ENCODE peak calls at places on chromosomes 6 and 20, in six cellular contexts. One of them, this sample, is unnamed.

GRCh38 chr6:112109267-112109666 is 21.9 kb downstream of the FAM229B start:
- DNase-seq in tibial nerve: no peak
- DNase-seq in GM20000: no peak
- DNase-seq in colonic mucosa: no peak
- DNase-seq in foreskin fibroblast: no peak
- DNase-seq in suprapubic skin: no peak
- DNase-seq in this sample: no peak

GRCh38 chr6:33744001-33744848 is 2.5 kb downstream of the IP6K3 start:
- DNase-seq in tibial nerve: peak
- DNase-seq in GM20000: peak
- DNase-seq in colonic mucosa: peak
- DNase-seq in foreskin fibroblast: peak
- DNase-seq in suprapubic skin: no peak
- DNase-seq in this sample: no peak

GRCh38 chr6:3798211-3798909 is 46.8 kb upstream of the PXDC1 start:
- DNase-seq in tibial nerve: no peak
- DNase-seq in GM20000: no peak
- DNase-seq in colonic mucosa: no peak
- DNase-seq in foreskin fibroblast: no peak
- DNase-seq in suprapubic skin: no peak
- DNase-seq in this sample: no peak

GRCh38 chr6:54980511-54981275 is 134.1 kb downstream of the FAM83B start:
- DNase-seq in tibial nerve: no peak
- DNase-seq in GM20000: no peak
- DNase-seq in colonic mucosa: no peak
- DNase-seq in foreskin fibroblast: peak
- DNase-seq in suprapubic skin: no peak
- DNase-seq in this sample: no peak

GRCh38 chr6:161694995-161695394 is 421.1 kb upstream of the AGPAT4 start:
- DNase-seq in tibial nerve: no peak
- DNase-seq in GM20000: peak
- DNase-seq in colonic mucosa: no peak
- DNase-seq in foreskin fibroblast: peak
- DNase-seq in suprapubic skin: no peak
- DNase-seq in this sample: no peak

GRCh38 chr20:4076671-4077070 is 61.3 kb upstream of the RNF24 start:
- DNase-seq in tibial nerve: no peak
- DNase-seq in GM20000: no peak
- DNase-seq in colonic mucosa: no peak
- DNase-seq in foreskin fibroblast: peak
- DNase-seq in suprapubic skin: no peak
- DNase-seq in this sample: no peak

GRCh38 chr6:85406641-85407075 is 43.2 kb upstream of the NT5E start:
- DNase-seq in tibial nerve: no peak
- DNase-seq in GM20000: no peak
- DNase-seq in colonic mucosa: no peak
- DNase-seq in foreskin fibroblast: no peak
- DNase-seq in suprapubic skin: no peak
- DNase-seq in this sample: no peak

GRCh38 chr20:29079769-29080690 is 2177.4 kb upstream of the DEFB115 start:
- DNase-seq in tibial nerve: peak
- DNase-seq in GM20000: no peak
- DNase-seq in colonic mucosa: peak
- DNase-seq in foreskin fibroblast: no peak
- DNase-seq in suprapubic skin: no peak
- DNase-seq in this sample: no peak

GRCh38 chr20:14712302-14712739 is 374.9 kb upstream of the FLRT3 start:
- DNase-seq in tibial nerve: no peak
- DNase-seq in GM20000: no peak
- DNase-seq in colonic mucosa: no peak
- DNase-seq in foreskin fibroblast: peak
- DNase-seq in suprapubic skin: no peak
- DNase-seq in this sample: no peak

GRCh38 chr6:108768792-108769524 is 79.3 kb upstream of the ARMC2 start:
- DNase-seq in tibial nerve: no peak
- DNase-seq in GM20000: no peak
- DNase-seq in colonic mucosa: no peak
- DNase-seq in foreskin fibroblast: no peak
- DNase-seq in suprapubic skin: no peak
- DNase-seq in this sample: no peak

GRCh38 chr6:89826029-89826528 is 3.6 kb upstream of the CASP8AP2 start:
- DNase-seq in tibial nerve: no peak
- DNase-seq in GM20000: no peak
- DNase-seq in colonic mucosa: no peak
- DNase-seq in foreskin fibroblast: peak
- DNase-seq in suprapubic skin: no peak
- DNase-seq in this sample: no peak

GRCh38 chr6:39189915-39190544 is 39.2 kb downstream of the KCNK5 start:
- DNase-seq in tibial nerve: peak
- DNase-seq in GM20000: peak
- DNase-seq in colonic mucosa: peak
- DNase-seq in foreskin fibroblast: no peak
- DNase-seq in suprapubic skin: no peak
- DNase-seq in this sample: no peak
- TF ChIP-seq CTCF in tibial nerve: peak
- TF ChIP-seq CTCF in GM20000: peak
- TF ChIP-seq CTCF in colonic mucosa: peak
- TF ChIP-seq CTCF in foreskin fibroblast: peak
- TF ChIP-seq CTCF in suprapubic skin: no peak
- TF ChIP-seq CTCF in this sample: no peak

GRCh38 chr6:23952214-23952613 is 173.8 kb upstream of the NRSN1 start:
- DNase-seq in tibial nerve: no peak
- DNase-seq in GM20000: no peak
- DNase-seq in colonic mucosa: no peak
- DNase-seq in foreskin fibroblast: no peak
- DNase-seq in suprapubic skin: no peak
- DNase-seq in this sample: no peak

DNA sequence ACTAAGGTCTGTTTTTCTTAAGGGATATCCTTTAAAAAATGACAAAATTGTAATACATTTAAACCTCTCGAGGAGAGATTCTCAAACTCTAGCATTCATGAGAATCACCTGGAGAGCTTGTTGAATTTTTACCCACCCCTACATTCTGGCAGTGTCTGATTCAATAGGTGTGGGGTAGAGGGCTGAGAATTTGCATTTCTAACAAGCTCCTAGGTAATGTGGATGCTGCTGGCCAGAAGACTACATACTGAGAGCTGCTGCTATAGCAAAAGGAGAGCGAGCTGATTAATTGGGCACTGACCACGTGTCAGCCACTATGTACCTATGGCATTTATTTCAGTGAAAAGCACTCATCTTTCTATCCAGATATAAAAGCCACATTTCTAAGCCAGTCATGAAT is 169.0 kb upstream of the NRSN1 start:
- DNase-seq in tibial nerve: no peak
- DNase-seq in GM20000: no peak
- DNase-seq in colonic mucosa: no peak
- DNase-seq in foreskin fibroblast: no peak
- DNase-seq in suprapubic skin: no peak
- DNase-seq in this sample: no peak
- TF ChIP-seq CTCF in tibial nerve: no peak
- TF ChIP-seq CTCF in GM20000: no peak
- TF ChIP-seq CTCF in colonic mucosa: no peak
- TF ChIP-seq CTCF in foreskin fibroblast: no peak
- TF ChIP-seq CTCF in suprapubic skin: no peak
- TF ChIP-seq CTCF in this sample: no peak

GRCh38 chr6:166769648-166770047 is 142.6 kb upstream of the RPS6KA2 start:
- DNase-seq in tibial nerve: no peak
- DNase-seq in GM20000: no peak
- DNase-seq in colonic mucosa: peak
- DNase-seq in foreskin fibroblast: no peak
- DNase-seq in suprapubic skin: no peak
- DNase-seq in this sample: no peak

GRCh38 chr6:166771701-166772100 is 144.7 kb upstream of the RPS6KA2 start:
- DNase-seq in tibial nerve: no peak
- DNase-seq in GM20000: no peak
- DNase-seq in colonic mucosa: no peak
- DNase-seq in foreskin fibroblast: no peak
- DNase-seq in suprapubic skin: no peak
- DNase-seq in this sample: no peak

GRCh38 chr6:166772518-166772917 is 145.5 kb upstream of the RPS6KA2 start:
- DNase-seq in tibial nerve: no peak
- DNase-seq in GM20000: no peak
- DNase-seq in colonic mucosa: no peak
- DNase-seq in foreskin fibroblast: no peak
- DNase-seq in suprapubic skin: no peak
- DNase-seq in this sample: no peak

GRCh38 chr6:166768761-166769160 is 141.7 kb upstream of the RPS6KA2 start:
- DNase-seq in tibial nerve: no peak
- DNase-seq in GM20000: no peak
- DNase-seq in colonic mucosa: peak
- DNase-seq in foreskin fibroblast: no peak
- DNase-seq in suprapubic skin: no peak
- DNase-seq in this sample: no peak

DNA sequence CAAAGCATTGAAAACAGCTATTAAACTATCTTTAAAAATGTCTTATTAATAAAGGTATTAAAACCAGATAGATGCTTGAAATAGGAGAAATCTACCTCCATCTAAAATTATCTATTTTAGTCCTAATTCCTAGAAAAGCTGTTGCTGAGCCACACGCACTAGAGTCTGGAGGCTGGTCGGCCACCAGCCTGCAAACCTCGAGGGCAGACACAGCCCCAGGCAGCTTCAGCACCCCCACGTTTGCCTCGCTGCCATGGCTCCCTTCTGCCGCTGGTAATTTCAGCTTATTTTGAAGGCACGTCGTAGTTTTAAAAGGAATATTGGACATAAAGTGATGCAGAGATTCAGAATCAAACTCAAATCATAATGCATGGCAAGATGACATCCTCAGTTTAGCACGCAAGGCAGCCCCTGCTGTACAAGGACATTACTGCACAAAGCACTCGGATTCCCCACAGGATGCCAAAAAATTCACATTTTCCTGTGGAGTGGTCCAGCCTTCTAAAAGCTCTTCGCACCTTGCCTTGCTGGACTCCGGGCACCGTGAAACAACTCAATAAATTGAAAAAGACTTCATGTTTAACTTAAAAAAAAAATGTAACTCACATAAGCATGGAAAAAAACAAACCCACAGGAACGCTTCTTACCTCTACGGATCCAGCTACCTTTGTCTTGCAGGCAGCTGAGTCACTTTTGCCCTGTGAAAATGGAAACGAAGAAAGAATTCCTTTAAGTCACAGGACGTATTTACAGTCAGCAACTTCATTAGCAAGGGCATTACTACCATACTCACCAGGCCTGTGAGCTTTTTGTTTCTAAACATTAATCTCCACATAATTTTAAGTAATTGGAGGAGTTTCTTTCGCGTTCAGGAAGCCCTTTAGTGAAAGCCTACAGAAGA is 143.4 kb upstream of the RPS6KA2 start:
- DNase-seq in tibial nerve: no peak
- DNase-seq in GM20000: no peak
- DNase-seq in colonic mucosa: no peak
- DNase-seq in foreskin fibroblast: no peak
- DNase-seq in suprapubic skin: no peak
- DNase-seq in this sample: no peak
- TF ChIP-seq CTCF in tibial nerve: no peak
- TF ChIP-seq CTCF in GM20000: no peak
- TF ChIP-seq CTCF in colonic mucosa: no peak
- TF ChIP-seq CTCF in foreskin fibroblast: peak
- TF ChIP-seq CTCF in suprapubic skin: no peak
- TF ChIP-seq CTCF in this sample: no peak

GRCh38 chr6:159121387-159121955 is 47.7 kb upstream of the FNDC1 start:
- DNase-seq in tibial nerve: no peak
- DNase-seq in GM20000: no peak
- DNase-seq in colonic mucosa: no peak
- DNase-seq in foreskin fibroblast: no peak
- DNase-seq in suprapubic skin: no peak
- DNase-seq in this sample: no peak

GRCh38 chr6:159126590-159126989 is 42.6 kb upstream of the FNDC1 start:
- DNase-seq in tibial nerve: no peak
- DNase-seq in GM20000: no peak
- DNase-seq in colonic mucosa: no peak
- DNase-seq in foreskin fibroblast: no peak
- DNase-seq in suprapubic skin: no peak
- DNase-seq in this sample: no peak

GRCh38 chr6:159127701-159128100 is 41.5 kb upstream of the FNDC1 start:
- DNase-seq in tibial nerve: no peak
- DNase-seq in GM20000: no peak
- DNase-seq in colonic mucosa: no peak
- DNase-seq in foreskin fibroblast: no peak
- DNase-seq in suprapubic skin: no peak
- DNase-seq in this sample: no peak

GRCh38 chr6:159125977-159126376 is 43.2 kb upstream of the FNDC1 start:
- DNase-seq in tibial nerve: no peak
- DNase-seq in GM20000: no peak
- DNase-seq in colonic mucosa: no peak
- DNase-seq in foreskin fibroblast: no peak
- DNase-seq in suprapubic skin: no peak
- DNase-seq in this sample: no peak

GRCh38 chr6:159125014-159125609 is 44.1 kb upstream of the FNDC1 start:
- DNase-seq in tibial nerve: no peak
- DNase-seq in GM20000: no peak
- DNase-seq in colonic mucosa: no peak
- DNase-seq in foreskin fibroblast: peak
- DNase-seq in suprapubic skin: no peak
- DNase-seq in this sample: no peak
- TF ChIP-seq CTCF in tibial nerve: no peak
- TF ChIP-seq CTCF in GM20000: no peak
- TF ChIP-seq CTCF in colonic mucosa: no peak
- TF ChIP-seq CTCF in foreskin fibroblast: peak
- TF ChIP-seq CTCF in suprapubic skin: no peak
- TF ChIP-seq CTCF in this sample: no peak

This sample was measured in coronary artery.